ENCODE peak calls at places on chromosomes 5 and 9, in four cellular contexts. L, Z, K and X are unnamed samples.

GRCh38 chr9:91948423-91949292 is 1.4 kb downstream of the ROR2 start:
- DNase-seq in L (no peak), Z (peak), K (peak), X (peak)

GRCh38 chr9:136170291-136170901 is 34.5 kb downstream of the LHX3 start:
- DNase-seq in L (no peak), Z (peak), K (no peak), X (peak)

GRCh38 chr9:31715250-31715649 is 669.2 kb upstream of the ACO1 start:
- DNase-seq in L (no peak), Z (no peak), K (no peak), X (no peak)

GRCh38 chr9:115730845-115731244 is 422.7 kb upstream of the PAPPA start:
- DNase-seq in L (no peak), Z (no peak), K (no peak), X (no peak)

GRCh38 chr5:122907238-122907637 is 61.8 kb downstream of the SNX24 start:
- DNase-seq in L (no peak), Z (no peak), K (no peak), X (no peak)

GRCh38 chr9:37836386-37836785 is 35.8 kb downstream of the DCAF10 start:
- DNase-seq in L (peak), Z (no peak), K (no peak), X (no peak)

GRCh38 chr9:105252405-105252756 is 7.9 kb downstream of the SLC44A1 start:
- DNase-seq in L (no peak), Z (no peak), K (no peak), X (no peak)

GRCh38 chr5:35518104-35518503 is 99.6 kb upstream of the SPEF2 start:
- DNase-seq in L (peak), Z (no peak), K (no peak), X (no peak)

GRCh38 chr5:88677943-88678779 is 204.8 kb downstream of the MEF2C start:
- DNase-seq in L (no peak), Z (no peak), K (no peak), X (no peak)

GRCh38 chr9:126148994-126149393 is 177.6 kb upstream of the MVB12B start:
- DNase-seq in L (no peak), Z (peak), K (no peak), X (no peak)

GRCh38 chr9:126147620-126148522 is 178.8 kb upstream of the MVB12B start:
- DNase-seq in L (no peak), Z (peak), K (no peak), X (no peak)

GRCh38 chr9:126147186-126147585 is 179.4 kb upstream of the MVB12B start:
- DNase-seq in L (no peak), Z (no peak), K (no peak), X (no peak)

GRCh38 chr9:126149661-126150060 is 177.0 kb upstream of the MVB12B start:
- DNase-seq in L (no peak), Z (peak), K (no peak), X (no peak)

DNA sequence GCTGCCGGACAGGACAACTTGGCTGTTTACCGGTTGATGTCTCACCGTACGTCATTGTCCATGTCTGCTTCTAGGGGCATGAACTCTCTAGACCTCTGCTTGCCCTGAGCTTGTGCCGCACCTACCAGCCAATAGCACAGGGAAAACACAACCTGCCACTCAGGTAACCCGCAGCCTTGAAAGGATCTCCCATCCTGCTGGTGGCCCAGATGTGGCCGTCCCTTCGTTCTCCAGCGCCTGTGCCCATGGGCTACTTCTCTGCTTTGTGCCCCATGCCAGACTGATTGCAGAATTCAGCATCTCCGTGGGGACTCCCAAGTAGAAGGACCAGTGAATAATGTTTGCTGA is 178.1 kb upstream of the MVB12B start:
- DNase-seq in L (no peak), Z (no peak), K (no peak), X (no peak)
- H3K9ac ChIP-seq in L (no peak), Z (no peak), K (no peak), X (no peak)

GRCh38 chr9:2465516-2465915 is 156.1 kb upstream of the VLDLR start:
- DNase-seq in L (no peak), Z (no peak), K (no peak), X (no peak)

GRCh38 chr9:2465921-2466460 is 155.6 kb upstream of the VLDLR start:
- DNase-seq in L (peak), Z (no peak), K (peak), X (no peak)

GRCh38 chr9:2464624-2465023 is 157.0 kb upstream of the VLDLR start:
- DNase-seq in L (no peak), Z (no peak), K (no peak), X (no peak)

GRCh38 chr9:2459756-2460155 is 161.8 kb upstream of the VLDLR start:
- DNase-seq in L (no peak), Z (no peak), K (no peak), X (no peak)

GRCh38 chr9:2461886-2462285 is 159.7 kb upstream of the VLDLR start:
- DNase-seq in L (no peak), Z (no peak), K (no peak), X (no peak)
- TF ChIP-seq EGR1 in L (no peak), Z (no peak), K (no peak), X (no peak)

DNA sequence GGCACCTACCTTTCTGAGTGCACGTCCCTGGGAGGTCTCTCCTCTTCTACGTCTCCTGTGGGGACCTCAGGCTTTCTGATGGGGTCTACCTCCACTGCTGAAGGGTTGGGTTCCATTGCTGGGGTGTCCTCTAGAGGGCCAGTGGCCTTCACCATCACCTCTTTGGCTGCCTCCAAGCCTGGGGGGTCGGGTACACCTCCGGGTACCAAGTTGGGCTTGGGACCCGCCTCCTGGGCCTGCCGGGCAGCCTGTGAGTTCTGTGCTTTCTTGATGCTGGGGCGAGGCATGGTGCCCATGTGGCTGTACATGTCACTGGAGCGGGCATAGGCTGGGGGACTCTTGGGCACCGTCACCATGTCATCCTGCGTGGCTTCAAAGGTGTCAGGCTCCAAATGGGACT is 4.5 kb downstream of the SH2D3C start:
- DNase-seq in L (no peak), Z (no peak), K (no peak), X (no peak)
- H2AFZ ChIP-seq in L (no peak), Z (no peak), K (no peak), X (no peak)

DNA sequence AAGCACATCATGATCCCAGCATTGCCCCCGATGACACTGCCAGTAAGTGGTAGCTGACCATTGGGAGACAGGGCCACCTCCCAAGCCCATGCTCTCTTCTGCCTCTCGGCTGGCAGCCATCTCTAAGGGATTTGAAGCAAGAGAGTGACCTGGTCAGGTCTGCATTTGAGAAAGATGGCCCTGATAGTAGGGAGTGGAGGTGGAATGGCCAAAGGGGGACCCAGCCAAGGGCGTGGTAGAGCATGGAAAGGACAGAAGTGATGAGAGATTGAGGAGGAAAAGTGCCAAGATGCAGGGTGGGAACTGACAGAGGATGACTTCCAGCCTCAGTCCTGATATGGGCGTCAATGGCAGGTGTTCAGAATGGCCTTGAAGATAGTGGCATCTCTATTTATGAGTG is 9.0 kb downstream of the ABL1 start:
- DNase-seq in L (no peak), Z (no peak), K (no peak), X (peak)
- H3K9ac ChIP-seq in L (no peak), Z (no peak), K (no peak), X (no peak)

GRCh38 chr9:78533500-78533899 is 236.6 kb downstream of the PSAT1 start:
- DNase-seq in L (no peak), Z (no peak), K (no peak), X (no peak)
- TF ChIP-seq EGR1 in L (no peak), Z (no peak), K (no peak), X (no peak)

GRCh38 chr5:173568703-173569102 is 47.7 kb downstream of the BOD1 start:
- DNase-seq in L (no peak), Z (no peak), K (no peak), X (no peak)
- H2AFZ ChIP-seq in L (no peak), Z (no peak), K (no peak), X (no peak)

DNA sequence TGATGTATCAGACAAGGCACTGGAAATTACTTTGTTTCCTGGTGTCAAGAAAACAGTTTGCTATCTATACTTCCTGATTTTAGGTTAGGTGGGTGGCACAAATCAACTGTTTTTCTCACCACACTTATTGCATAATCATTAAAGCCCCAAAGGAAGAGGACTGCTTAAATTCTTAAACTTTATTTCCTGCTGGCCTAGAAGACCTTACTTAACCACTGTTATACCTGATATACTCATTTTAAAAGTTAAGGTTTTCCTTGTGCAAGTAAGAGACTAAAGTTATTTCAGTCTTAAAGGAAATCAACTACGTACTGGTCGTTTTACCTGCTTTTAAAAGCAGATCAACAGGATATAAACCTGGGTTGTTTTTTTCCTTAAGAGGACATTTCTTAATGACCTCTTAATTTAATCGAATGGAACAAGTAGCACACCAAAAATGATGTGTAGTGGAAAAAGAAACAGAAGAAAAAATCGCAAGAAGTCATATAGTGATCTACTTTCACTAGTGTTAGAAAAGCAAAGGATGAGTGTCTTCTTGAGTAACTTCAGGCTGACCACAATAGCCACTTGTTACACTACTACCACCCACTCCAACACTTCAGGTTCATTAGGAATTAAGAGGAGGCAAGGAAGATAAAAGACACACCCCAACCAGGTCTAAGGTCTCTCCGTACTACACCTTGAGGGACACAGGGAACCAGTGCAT is 971 bp downstream of the CLINT1 start:
- DNase-seq in L (no peak), Z (no peak), K (no peak), X (peak)
- H3K9ac ChIP-seq in L (peak), Z (peak), K (peak), X (peak)

GRCh38 chr5:111514087-111514486 is 1.8 kb upstream of the STARD4 start:
- DNase-seq in L (no peak), Z (no peak), K (no peak), X (no peak)

GRCh38 chr5:111512406-111513174 is at the start of gene STARD4:
- DNase-seq in L (peak), Z (peak), K (peak), X (peak)

GRCh38 chr5:111511174-111512025 is 935 bp downstream of the STARD4 start:
- DNase-seq in L (no peak), Z (no peak), K (no peak), X (no peak)

GRCh38 chr5:111513175-111513520 is 813 bp upstream of the STARD4 start:
- DNase-seq in L (no peak), Z (no peak), K (no peak), X (no peak)

DNA sequence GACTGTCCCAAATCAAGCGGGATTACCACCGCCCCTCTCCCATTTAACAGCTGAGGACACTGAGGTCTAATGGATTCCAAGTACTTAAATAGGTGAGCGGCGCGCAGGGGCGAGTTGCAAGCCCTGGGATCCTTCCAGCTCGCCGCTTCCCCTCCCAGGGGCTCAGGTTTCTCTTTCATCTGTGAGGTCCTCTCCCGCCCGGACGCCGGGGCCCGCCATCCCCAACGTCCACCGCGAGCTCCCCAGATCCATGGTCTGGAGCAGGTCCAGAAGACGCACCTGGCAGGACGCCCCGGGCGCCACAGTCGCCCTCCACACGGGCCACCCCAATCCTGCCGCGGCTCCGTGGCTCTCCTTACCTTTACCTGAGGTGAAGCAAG is 319 bp downstream of the STARD4 start:
- DNase-seq in L (no peak), Z (no peak), K (no peak), X (peak)
- TF ChIP-seq EGR1 in L (no peak), Z (no peak), K (no peak), X (no peak)

GRCh38 chr5:80093796-80094195 is 58.6 kb downstream of the THBS4 start:
- DNase-seq in L (no peak), Z (no peak), K (no peak), X (no peak)

GRCh38 chr5:80097516-80097915 is 62.4 kb downstream of the THBS4 start:
- DNase-seq in L (no peak), Z (no peak), K (no peak), X (no peak)

GRCh38 chr5:80090884-80091166 is 55.7 kb downstream of the THBS4 start:
- DNase-seq in L (no peak), Z (no peak), K (no peak), X (no peak)

GRCh38 chr5:80092521-80093107 is 57.5 kb downstream of the THBS4 start:
- DNase-seq in L (no peak), Z (no peak), K (no peak), X (no peak)

DNA sequence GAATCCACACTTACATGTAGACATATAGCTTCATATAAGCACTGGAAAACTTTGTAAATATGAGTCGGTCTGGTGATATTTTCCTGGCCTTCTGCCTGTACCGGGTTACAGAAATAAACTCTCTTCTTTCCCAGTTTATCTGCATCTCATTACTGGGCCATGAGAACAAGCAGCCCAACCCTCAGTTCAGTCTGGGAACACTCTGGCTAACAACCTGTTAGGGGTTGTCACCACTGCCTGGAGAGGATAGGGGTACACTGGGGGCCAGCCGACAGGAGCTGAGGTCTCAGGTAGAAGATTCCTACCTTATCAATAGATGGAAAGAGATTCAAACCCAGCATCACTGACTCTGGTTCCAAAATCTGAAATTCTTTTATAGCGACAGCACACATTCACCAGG is 59.2 kb downstream of the THBS4 start:
- DNase-seq in L (no peak), Z (no peak), K (no peak), X (no peak)
- H2AFZ ChIP-seq in L (no peak), Z (no peak), K (no peak), X (no peak)